ENCODE peak calls at places on chromosomes 6 and 20, in six cellular contexts. One of them, this sample, is unnamed.

GRCh38 chr6:25359191-25359861 is 80.2 kb downstream of the CARMIL1 start:
- DNase-seq in breast epithelium: no peak
- DNase-seq in Daoy: peak
- DNase-seq in astrocyte of the spinal cord: peak
- DNase-seq in cardiac fibroblast: peak
- DNase-seq in epithelial cell of prostate: no peak
- DNase-seq in this sample: no peak

GRCh38 chr6:17354700-17355403 is 38.5 kb upstream of the CAP2 start:
- DNase-seq in Daoy: peak
- DNase-seq in astrocyte of the spinal cord: peak
- DNase-seq in cardiac fibroblast: no peak
- DNase-seq in epithelial cell of prostate: no peak
- DNase-seq in breast epithelium: no peak
- DNase-seq in this sample: no peak

GRCh38 chr6:1670711-1671462 is 61.2 kb downstream of the FOXC1 start:
- DNase-seq in cardiac fibroblast: no peak
- DNase-seq in breast epithelium: no peak
- DNase-seq in Daoy: no peak
- DNase-seq in astrocyte of the spinal cord: peak
- DNase-seq in epithelial cell of prostate: peak
- DNase-seq in this sample: no peak

GRCh38 chr6:16660157-16660497 is 101.1 kb downstream of the ATXN1 start:
- DNase-seq in cardiac fibroblast: no peak
- DNase-seq in epithelial cell of prostate: no peak
- DNase-seq in Daoy: no peak
- DNase-seq in breast epithelium: no peak
- DNase-seq in astrocyte of the spinal cord: no peak
- DNase-seq in this sample: no peak

GRCh38 chr6:128403618-128404444 is 116.6 kb downstream of the PTPRK start:
- DNase-seq in astrocyte of the spinal cord: no peak
- DNase-seq in Daoy: no peak
- DNase-seq in epithelial cell of prostate: no peak
- DNase-seq in breast epithelium: no peak
- DNase-seq in cardiac fibroblast: no peak
- DNase-seq in this sample: no peak

GRCh38 chr6:38427492-38428210 is 212.1 kb downstream of the BTBD9 start:
- DNase-seq in epithelial cell of prostate: no peak
- DNase-seq in Daoy: no peak
- DNase-seq in cardiac fibroblast: no peak
- DNase-seq in astrocyte of the spinal cord: no peak
- DNase-seq in breast epithelium: no peak
- DNase-seq in this sample: no peak

GRCh38 chr6:160132297-160132637 is 10.7 kb downstream of the SLC22A1 start:
- DNase-seq in Daoy: no peak
- DNase-seq in astrocyte of the spinal cord: no peak
- DNase-seq in breast epithelium: no peak
- DNase-seq in epithelial cell of prostate: no peak
- DNase-seq in cardiac fibroblast: no peak
- DNase-seq in this sample: no peak

GRCh38 chr20:3334156-3334943 is 73.1 kb downstream of the DNAAF9 start:
- DNase-seq in astrocyte of the spinal cord: no peak
- DNase-seq in Daoy: no peak
- DNase-seq in cardiac fibroblast: no peak
- DNase-seq in breast epithelium: no peak
- DNase-seq in epithelial cell of prostate: no peak
- DNase-seq in this sample: no peak

GRCh38 chr6:21808045-21808470 is 214.5 kb downstream of the SOX4 start:
- DNase-seq in epithelial cell of prostate: no peak
- DNase-seq in breast epithelium: no peak
- DNase-seq in Daoy: peak
- DNase-seq in cardiac fibroblast: peak
- DNase-seq in astrocyte of the spinal cord: peak
- DNase-seq in this sample: no peak

GRCh38 chr6:41177695-41178094 is 14.8 kb upstream of the TREM2 start:
- DNase-seq in Daoy: no peak
- DNase-seq in cardiac fibroblast: no peak
- DNase-seq in epithelial cell of prostate: no peak
- DNase-seq in astrocyte of the spinal cord: no peak
- DNase-seq in breast epithelium: no peak
- DNase-seq in this sample: no peak

GRCh38 chr6:155171109-155171746 is 92.6 kb upstream of the CLDN20 start:
- DNase-seq in breast epithelium: no peak
- DNase-seq in Daoy: peak
- DNase-seq in epithelial cell of prostate: no peak
- DNase-seq in cardiac fibroblast: peak
- DNase-seq in astrocyte of the spinal cord: peak
- DNase-seq in this sample: peak

GRCh38 chr6:133467231-133467981 is 226.2 kb downstream of the EYA4 start:
- DNase-seq in Daoy: peak
- DNase-seq in epithelial cell of prostate: no peak
- DNase-seq in cardiac fibroblast: no peak
- DNase-seq in breast epithelium: no peak
- DNase-seq in astrocyte of the spinal cord: peak
- DNase-seq in this sample: no peak

GRCh38 chr6:25165817-25166216 is 113.4 kb upstream of the CARMIL1 start:
- DNase-seq in epithelial cell of prostate: no peak
- DNase-seq in cardiac fibroblast: no peak
- DNase-seq in breast epithelium: no peak
- DNase-seq in astrocyte of the spinal cord: no peak
- DNase-seq in Daoy: no peak
- DNase-seq in this sample: no peak

GRCh38 chr6:74577619-74578018 is 628.2 kb downstream of the COL12A1 start:
- DNase-seq in breast epithelium: no peak
- DNase-seq in epithelial cell of prostate: no peak
- DNase-seq in Daoy: no peak
- DNase-seq in cardiac fibroblast: no peak
- DNase-seq in astrocyte of the spinal cord: no peak
- DNase-seq in this sample: no peak

GRCh38 chr6:35259946-35260626 is 551 bp downstream of the ZNF76 start:
- DNase-seq in cardiac fibroblast: peak
- DNase-seq in Daoy: peak
- DNase-seq in breast epithelium: peak
- DNase-seq in epithelial cell of prostate: no peak
- DNase-seq in astrocyte of the spinal cord: peak
- DNase-seq in this sample: peak

GRCh38 chr6:161918154-161918553 is 644.3 kb upstream of the AGPAT4 start:
- DNase-seq in breast epithelium: no peak
- DNase-seq in astrocyte of the spinal cord: peak
- DNase-seq in cardiac fibroblast: no peak
- DNase-seq in Daoy: no peak
- DNase-seq in epithelial cell of prostate: no peak
- DNase-seq in this sample: no peak

GRCh38 chr6:73121421-73121993 is 103.8 kb downstream of the KHDC1L start:
- DNase-seq in astrocyte of the spinal cord: peak
- DNase-seq in Daoy: peak
- DNase-seq in breast epithelium: no peak
- DNase-seq in cardiac fibroblast: peak
- DNase-seq in epithelial cell of prostate: peak
- DNase-seq in this sample: no peak

GRCh38 chr6:16438677-16439615 is 200.6 kb downstream of the GMPR start:
- DNase-seq in cardiac fibroblast: peak
- DNase-seq in astrocyte of the spinal cord: peak
- DNase-seq in epithelial cell of prostate: peak
- DNase-seq in Daoy: peak
- DNase-seq in breast epithelium: no peak
- DNase-seq in this sample: no peak

GRCh38 chr6:149922642-149923326 is at the start of gene RAET1G:
- DNase-seq in Daoy: peak
- DNase-seq in cardiac fibroblast: peak
- DNase-seq in epithelial cell of prostate: peak
- DNase-seq in breast epithelium: peak
- DNase-seq in astrocyte of the spinal cord: peak
- DNase-seq in this sample: peak

GRCh38 chr6:111239455-111239854 is 152.2 kb downstream of the SLC16A10 start:
- DNase-seq in epithelial cell of prostate: no peak
- DNase-seq in cardiac fibroblast: no peak
- DNase-seq in astrocyte of the spinal cord: no peak
- DNase-seq in Daoy: no peak
- DNase-seq in breast epithelium: no peak
- DNase-seq in this sample: no peak

GRCh38 chr6:132062626-132063025 is 111.5 kb upstream of the CCN2 start:
- DNase-seq in epithelial cell of prostate: no peak
- DNase-seq in Daoy: no peak
- DNase-seq in breast epithelium: no peak
- DNase-seq in cardiac fibroblast: no peak
- DNase-seq in astrocyte of the spinal cord: no peak
- DNase-seq in this sample: no peak

GRCh38 chr6:168908887-168909286 is 344.8 kb downstream of the THBS2 start:
- DNase-seq in astrocyte of the spinal cord: peak
- DNase-seq in cardiac fibroblast: peak
- DNase-seq in epithelial cell of prostate: no peak
- DNase-seq in breast epithelium: no peak
- DNase-seq in Daoy: peak
- DNase-seq in this sample: no peak

GRCh38 chr20:23562721-23563342 is 5.5 kb downstream of the CST9L start:
- DNase-seq in Daoy: no peak
- DNase-seq in epithelial cell of prostate: no peak
- DNase-seq in astrocyte of the spinal cord: no peak
- DNase-seq in cardiac fibroblast: no peak
- DNase-seq in breast epithelium: no peak
- DNase-seq in this sample: no peak

GRCh38 chr6:161327360-161327953 is 53.6 kb upstream of the AGPAT4 start:
- DNase-seq in epithelial cell of prostate: no peak
- DNase-seq in astrocyte of the spinal cord: peak
- DNase-seq in breast epithelium: no peak
- DNase-seq in cardiac fibroblast: no peak
- DNase-seq in Daoy: no peak
- DNase-seq in this sample: no peak

GRCh38 chr6:46410330-46410953 is 80.8 kb downstream of the RCAN2 start:
- DNase-seq in astrocyte of the spinal cord: peak
- DNase-seq in Daoy: peak
- DNase-seq in cardiac fibroblast: peak
- DNase-seq in epithelial cell of prostate: no peak
- DNase-seq in breast epithelium: no peak
- DNase-seq in this sample: no peak

GRCh38 chr6:29938746-29939508 is 3.4 kb upstream of the HLA-A start:
- DNase-seq in breast epithelium: no peak
- DNase-seq in astrocyte of the spinal cord: no peak
- DNase-seq in epithelial cell of prostate: no peak
- DNase-seq in Daoy: no peak
- DNase-seq in cardiac fibroblast: no peak
- DNase-seq in this sample: no peak

GRCh38 chr6:168562576-168563151 is 121.7 kb downstream of the SMOC2 start:
- DNase-seq in cardiac fibroblast: no peak
- DNase-seq in astrocyte of the spinal cord: no peak
- DNase-seq in breast epithelium: no peak
- DNase-seq in Daoy: no peak
- DNase-seq in epithelial cell of prostate: no peak
- DNase-seq in this sample: no peak

GRCh38 chr6:45504947-45505346 is 127.2 kb upstream of the SUPT3H start:
- DNase-seq in Daoy: peak
- DNase-seq in cardiac fibroblast: peak
- DNase-seq in astrocyte of the spinal cord: peak
- DNase-seq in breast epithelium: no peak
- DNase-seq in epithelial cell of prostate: peak
- DNase-seq in this sample: no peak

GRCh38 chr6:116779569-116780164 is 14.1 kb upstream of the FAM162B start:
- DNase-seq in Daoy: peak
- DNase-seq in epithelial cell of prostate: no peak
- DNase-seq in breast epithelium: no peak
- DNase-seq in astrocyte of the spinal cord: peak
- DNase-seq in cardiac fibroblast: peak
- DNase-seq in this sample: no peak

GRCh38 chr6:5967594-5967993 is 39.1 kb downstream of the NRN1 start:
- DNase-seq in breast epithelium: no peak
- DNase-seq in epithelial cell of prostate: no peak
- DNase-seq in astrocyte of the spinal cord: no peak
- DNase-seq in cardiac fibroblast: no peak
- DNase-seq in Daoy: peak
- DNase-seq in this sample: no peak

GRCh38 chr6:5325173-5325572 is 63.9 kb downstream of the FARS2 start:
- DNase-seq in Daoy: no peak
- DNase-seq in astrocyte of the spinal cord: no peak
- DNase-seq in cardiac fibroblast: no peak
- DNase-seq in epithelial cell of prostate: no peak
- DNase-seq in breast epithelium: no peak
- DNase-seq in this sample: no peak

GRCh38 chr6:113855500-113856010 is 1.6 kb upstream of the MARCKS start:
- DNase-seq in cardiac fibroblast: peak
- DNase-seq in breast epithelium: no peak
- DNase-seq in astrocyte of the spinal cord: peak
- DNase-seq in Daoy: no peak
- DNase-seq in epithelial cell of prostate: no peak
- DNase-seq in this sample: peak

GRCh38 chr6:154164397-154164796 is 125.4 kb downstream of the OPRM1 start:
- DNase-seq in astrocyte of the spinal cord: peak
- DNase-seq in breast epithelium: no peak
- DNase-seq in Daoy: peak
- DNase-seq in cardiac fibroblast: peak
- DNase-seq in epithelial cell of prostate: no peak
- DNase-seq in this sample: no peak

GRCh38 chr6:106134087-106134770 is 48.1 kb downstream of the PRDM1 start:
- DNase-seq in Daoy: no peak
- DNase-seq in breast epithelium: no peak
- DNase-seq in epithelial cell of prostate: peak
- DNase-seq in cardiac fibroblast: no peak
- DNase-seq in astrocyte of the spinal cord: no peak
- DNase-seq in this sample: no peak